ENCODE peak calls at places on chromosome 5, in nine cellular contexts. G, U, M, D, P, I, N, F and K are unnamed samples.

GRCh38 chr5:146548781-146549449 is 32.9 kb upstream of the GPR151 start:
- DNase-seq in G (no peak), U (no peak), M (no peak), D (no peak), P (no peak), I (no peak), N (no peak), F (no peak), K (no peak)

GRCh38 chr5:96528816-96529474 is 95.9 kb upstream of the PCSK1 start:
- DNase-seq in G (no peak), U (no peak), M (no peak), D (no peak), P (no peak), I (no peak), N (no peak), F (no peak), K (no peak)

GRCh38 chr5:89279458-89280036 is 396.6 kb upstream of the MEF2C start:
- DNase-seq in G (no peak), U (no peak), M (no peak), D (no peak), P (no peak), I (no peak), N (no peak), F (no peak), K (no peak)

GRCh38 chr5:515273-515836 is 8.9 kb downstream of the SLC9A3 start:
- DNase-seq in G (no peak), U (no peak), M (no peak), D (no peak), P (no peak), I (no peak), N (no peak), F (no peak), K (no peak)

GRCh38 chr5:173204185-173204979 is 30.6 kb downstream of the NKX2-5 start:
- DNase-seq in G (no peak), U (no peak), M (no peak), D (no peak), P (no peak), I (no peak), N (no peak), F (peak; percentile 17), K (no peak)

GRCh38 chr5:170164087-170164486 is 58.4 kb downstream of the FOXI1 start:
- DNase-seq in G (no peak), U (no peak), M (no peak), D (no peak), P (no peak), I (no peak), N (no peak), F (no peak), K (no peak)

GRCh38 chr5:107744418-107745330 is 73.9 kb upstream of the EFNA5 start:
- DNase-seq in G (no peak), U (no peak), M (no peak), D (no peak), P (no peak), I (no peak), N (no peak), F (no peak), K (no peak)

GRCh38 chr5:56264417-56265025 is 31.4 kb upstream of the ANKRD55 start:
- DNase-seq in G (no peak), U (peak; percentile 44), M (no peak), D (peak; percentile 3), P (no peak), I (peak; percentile 28), N (no peak), F (peak; percentile 16), K (no peak)

GRCh38 chr5:151298063-151298462 is 5.5 kb downstream of the SLC36A3 start:
- DNase-seq in G (no peak), U (peak; percentile 87), M (no peak), D (no peak), P (no peak), I (no peak), N (no peak), F (peak; percentile 22), K (no peak)

GRCh38 chr5:36153299-36153677 is 1.4 kb downstream of the SKP2 start:
- DNase-seq in G (no peak), U (no peak), M (no peak), D (no peak), P (no peak), I (no peak), N (no peak), F (no peak), K (no peak)

GRCh38 chr5:149549461-149550266 is 1.6 kb downstream of the CSNK1A1 start:
- DNase-seq in G (no peak), U (no peak), M (no peak), D (peak; percentile 16), P (no peak), I (peak; percentile 17), N (no peak), F (peak; percentile 40), K (peak; percentile 72)

GRCh38 chr5:157366741-157367684 is 93.0 kb upstream of the NIPAL4 start:
- DNase-seq in G (no peak), U (peak; percentile 66), M (no peak), D (no peak), P (no peak), I (peak; percentile 30), N (no peak), F (no peak), K (peak; percentile 37)

GRCh38 chr5:150108711-150109605 is 22.6 kb upstream of the CSF1R start:
- DNase-seq in G (no peak), U (no peak), M (no peak), D (no peak), P (no peak), I (no peak), N (no peak), F (no peak), K (no peak)

GRCh38 chr5:166382031-166382430 is 1909.4 kb upstream of the WWC1 start:
- DNase-seq in G (no peak), U (no peak), M (no peak), D (no peak), P (no peak), I (peak; percentile 34), N (no peak), F (no peak), K (no peak)

GRCh38 chr5:159319822-159320221 is 10.5 kb downstream of the IL12B start:
- DNase-seq in G (no peak), U (no peak), M (no peak), D (no peak), P (no peak), I (no peak), N (no peak), F (no peak), K (no peak)

GRCh38 chr5:65812648-65813047 is 90.6 kb downstream of the NLN start:
- DNase-seq in G (peak; percentile 60), U (no peak), M (no peak), D (no peak), P (no peak), I (peak; percentile 15), N (no peak), F (no peak), K (no peak)